ENCODE peak calls at places on chromosomes 2 and 18, in four cellular contexts. One of them, this sample, is unnamed.

GRCh38 chr2:8203354-8203753 is 478.5 kb upstream of the ID2 start:
- DNase-seq in GM23248: no peak
- DNase-seq in keratinocyte: no peak
- DNase-seq in brain microvascular endothelial cell: no peak
- DNase-seq in this sample: no peak

GRCh38 chr2:59658906-59659305 is 894.5 kb downstream of the BCL11A start:
- DNase-seq in GM23248: no peak
- DNase-seq in keratinocyte: no peak
- DNase-seq in brain microvascular endothelial cell: no peak
- DNase-seq in this sample: no peak

GRCh38 chr2:9941196-9941995 is 10.1 kb upstream of the GRHL1 start:
- DNase-seq in GM23248: peak; percentile 86
- DNase-seq in keratinocyte: peak; percentile 38
- DNase-seq in brain microvascular endothelial cell: peak; percentile 68
- DNase-seq in this sample: peak; percentile 63

GRCh38 chr2:46328316-46328715 is 31.1 kb downstream of the EPAS1 start:
- DNase-seq in GM23248: no peak
- DNase-seq in keratinocyte: no peak
- DNase-seq in brain microvascular endothelial cell: no peak
- DNase-seq in this sample: no peak

GRCh38 chr2:238101891-238102841 is 2.0 kb downstream of the ESPNL start:
- DNase-seq in GM23248: no peak
- DNase-seq in keratinocyte: no peak
- DNase-seq in brain microvascular endothelial cell: no peak
- DNase-seq in this sample: no peak

GRCh38 chr2:44450806-44451205 is 89.1 kb downstream of the CAMKMT start:
- DNase-seq in GM23248: no peak
- DNase-seq in keratinocyte: no peak
- DNase-seq in brain microvascular endothelial cell: no peak
- DNase-seq in this sample: no peak

GRCh38 chr2:121502781-121503180 is 27.9 kb upstream of the RNU4ATAC start:
- DNase-seq in GM23248: peak; percentile 66
- DNase-seq in keratinocyte: no peak
- DNase-seq in brain microvascular endothelial cell: no peak
- DNase-seq in this sample: no peak

GRCh38 chr2:136238552-136239346 is 120.8 kb upstream of the CXCR4 start:
- DNase-seq in GM23248: peak; percentile 64
- DNase-seq in keratinocyte: no peak
- DNase-seq in brain microvascular endothelial cell: peak; percentile 56
- DNase-seq in this sample: peak; percentile 66

GRCh38 chr2:176170606-176171005 is 13.5 kb downstream of the HOXD3 start:
- DNase-seq in GM23248: no peak
- DNase-seq in keratinocyte: no peak
- DNase-seq in brain microvascular endothelial cell: no peak
- DNase-seq in this sample: no peak

GRCh38 chr18:26215247-26215970 is 10.8 kb upstream of the TAF4B start:
- DNase-seq in GM23248: no peak
- DNase-seq in keratinocyte: no peak
- DNase-seq in brain microvascular endothelial cell: no peak
- DNase-seq in this sample: no peak

GRCh38 chr2:55159037-55159651 is 72.9 kb downstream of the CLHC1 start:
- DNase-seq in GM23248: no peak
- DNase-seq in keratinocyte: no peak
- DNase-seq in brain microvascular endothelial cell: no peak
- DNase-seq in this sample: no peak

GRCh38 chr18:55403555-55403954 is 184.4 kb downstream of the TCF4 start:
- DNase-seq in GM23248: peak; percentile 43
- DNase-seq in keratinocyte: no peak
- DNase-seq in brain microvascular endothelial cell: no peak
- DNase-seq in this sample: no peak

GRCh38 chr2:209508255-209508654 is 84.4 kb downstream of the MAP2 start:
- DNase-seq in GM23248: no peak
- DNase-seq in keratinocyte: no peak
- DNase-seq in brain microvascular endothelial cell: no peak
- DNase-seq in this sample: no peak

GRCh38 chr2:17835511-17835910 is 19.3 kb downstream of the MSGN1 start:
- DNase-seq in GM23248: no peak
- DNase-seq in keratinocyte: no peak
- DNase-seq in brain microvascular endothelial cell: peak; percentile 41
- DNase-seq in this sample: no peak

GRCh38 chr18:26134110-26134509 is 441 bp downstream of the PSMA8 start:
- DNase-seq in GM23248: no peak
- DNase-seq in keratinocyte: no peak
- DNase-seq in brain microvascular endothelial cell: no peak
- DNase-seq in this sample: no peak

GRCh38 chr2:235734700-235735205 is 240.9 kb downstream of the AGAP1 start:
- DNase-seq in GM23248: peak; percentile 34
- DNase-seq in keratinocyte: no peak
- DNase-seq in brain microvascular endothelial cell: no peak
- DNase-seq in this sample: no peak

GRCh38 chr2:237440819-237441281 is 26.9 kb upstream of the COL6A3 start:
- DNase-seq in GM23248: peak; percentile 64
- DNase-seq in keratinocyte: no peak
- DNase-seq in brain microvascular endothelial cell: peak; percentile 28
- DNase-seq in this sample: no peak

GRCh38 chr2:70514612-70515055 is 39.0 kb downstream of the TGFA start:
- DNase-seq in GM23248: no peak
- DNase-seq in keratinocyte: no peak
- DNase-seq in brain microvascular endothelial cell: no peak
- DNase-seq in this sample: no peak

GRCh38 chr2:42663828-42664227 is 95.4 kb downstream of the MTA3 start:
- DNase-seq in GM23248: no peak
- DNase-seq in keratinocyte: no peak
- DNase-seq in brain microvascular endothelial cell: no peak
- DNase-seq in this sample: no peak

GRCh38 chr2:146123256-146123655 is 1603.3 kb upstream of the ZEB2 start:
- DNase-seq in GM23248: no peak
- DNase-seq in keratinocyte: no peak
- DNase-seq in brain microvascular endothelial cell: no peak
- DNase-seq in this sample: no peak

GRCh38 chr2:111162718-111163331 is 42.1 kb downstream of the BCL2L11 start:
- DNase-seq in GM23248: no peak
- DNase-seq in keratinocyte: no peak
- DNase-seq in brain microvascular endothelial cell: peak; percentile 14
- DNase-seq in this sample: no peak

GRCh38 chr2:111032721-111033532 is 87.8 kb upstream of the BCL2L11 start:
- DNase-seq in GM23248: peak; percentile 8
- DNase-seq in keratinocyte: peak; percentile 23
- DNase-seq in brain microvascular endothelial cell: no peak
- DNase-seq in this sample: peak; percentile 11

GRCh38 chr2:196990092-196990491 is 63.6 kb upstream of the PGAP1 start:
- DNase-seq in GM23248: no peak
- DNase-seq in keratinocyte: no peak
- DNase-seq in brain microvascular endothelial cell: no peak
- DNase-seq in this sample: no peak

GRCh38 chr18:75548353-75548752 is 120.8 kb upstream of the SMIM21 start:
- DNase-seq in GM23248: no peak
- DNase-seq in keratinocyte: no peak
- DNase-seq in brain microvascular endothelial cell: no peak
- DNase-seq in this sample: no peak

GRCh38 chr2:219576505-219577388 is 4.6 kb downstream of the INHA start:
- DNase-seq in GM23248: peak; percentile 41
- DNase-seq in keratinocyte: no peak
- DNase-seq in brain microvascular endothelial cell: no peak
- DNase-seq in this sample: no peak

GRCh38 chr18:46278481-46279465 is 174.6 kb downstream of the HAUS1 start:
- DNase-seq in GM23248: peak; percentile 39
- DNase-seq in keratinocyte: no peak
- DNase-seq in brain microvascular endothelial cell: peak; percentile 83
- DNase-seq in this sample: no peak

GRCh38 chr2:23595601-23596251 is 210.7 kb downstream of the KLHL29 start:
- DNase-seq in GM23248: peak; percentile 59
- DNase-seq in keratinocyte: no peak
- DNase-seq in brain microvascular endothelial cell: peak; percentile 40
- DNase-seq in this sample: peak; percentile 63

GRCh38 chr18:5998166-5998881 is 103.0 kb upstream of the TMEM200C start:
- DNase-seq in GM23248: no peak
- DNase-seq in keratinocyte: no peak
- DNase-seq in brain microvascular endothelial cell: no peak
- DNase-seq in this sample: no peak

GRCh38 chr2:25341031-25341727 is 546 bp downstream of the DNMT3A start:
- DNase-seq in GM23248: peak; percentile 39
- DNase-seq in keratinocyte: no peak
- DNase-seq in brain microvascular endothelial cell: no peak
- DNase-seq in this sample: peak; percentile 35

GRCh38 chr2:218891275-218892135 is 10.9 kb downstream of the WNT10A start:
- DNase-seq in GM23248: no peak
- DNase-seq in keratinocyte: no peak
- DNase-seq in brain microvascular endothelial cell: no peak
- DNase-seq in this sample: no peak

GRCh38 chr2:239394346-239394945 is 6.4 kb downstream of the HDAC4 start:
- DNase-seq in GM23248: no peak
- DNase-seq in keratinocyte: no peak
- DNase-seq in brain microvascular endothelial cell: no peak
- DNase-seq in this sample: no peak
- H3K36me3 ChIP-seq in GM23248: no peaks in the 10 kb centered on the region
- H3K36me3 ChIP-seq in keratinocyte: no peaks in the 10 kb centered on the region
- H3K36me3 ChIP-seq in brain microvascular endothelial cell: no peaks in the 10 kb centered on the region
- H3K36me3 ChIP-seq in this sample: peaks cover 3% of the 10 kb centered on the region

GRCh38 chr2:85342156-85342555 is 12.2 kb downstream of the RETSAT start:
- DNase-seq in GM23248: no peak
- DNase-seq in keratinocyte: no peak
- DNase-seq in brain microvascular endothelial cell: no peak
- DNase-seq in this sample: no peak

GRCh38 chr2:85344356-85344954 is 9.9 kb downstream of the RETSAT start:
- DNase-seq in GM23248: peak; percentile 15
- DNase-seq in keratinocyte: no peak
- DNase-seq in brain microvascular endothelial cell: no peak
- DNase-seq in this sample: no peak

DNA sequence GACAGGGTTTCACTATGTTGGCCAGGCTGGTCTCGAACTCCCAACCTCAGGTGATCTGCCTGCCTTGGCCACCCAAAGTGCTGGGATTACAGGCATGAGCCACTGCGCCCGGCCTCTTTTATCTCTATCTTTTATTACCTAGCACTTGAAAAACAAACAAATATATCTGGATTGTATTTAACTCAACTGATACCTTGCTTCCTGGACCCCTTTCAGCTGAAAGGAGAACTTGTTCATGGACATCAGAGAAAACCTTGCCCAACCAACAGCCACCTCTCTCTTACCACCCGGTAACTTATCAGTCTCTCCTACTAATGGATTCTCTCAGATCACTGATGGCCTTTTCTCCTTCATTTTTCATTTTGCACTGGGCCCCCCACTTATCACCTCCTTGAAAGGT is 6.8 kb downstream of the RETSAT start:
- DNase-seq in GM23248: no peak
- DNase-seq in keratinocyte: no peak
- DNase-seq in brain microvascular endothelial cell: no peak
- DNase-seq in this sample: no peak
- H3K36me3 ChIP-seq in GM23248: peaks cover 4% of the 10 kb centered on the region
- H3K36me3 ChIP-seq in keratinocyte: peaks cover 60% of the 10 kb centered on the region
- H3K36me3 ChIP-seq in brain microvascular endothelial cell: peaks cover 58% of the 10 kb centered on the region
- H3K36me3 ChIP-seq in this sample: peaks cover 36% of the 10 kb centered on the region

GRCh38 chr2:97808816-97809215 is 95.4 kb downstream of the ZAP70 start:
- DNase-seq in GM23248: no peak
- DNase-seq in keratinocyte: no peak
- DNase-seq in brain microvascular endothelial cell: no peak
- DNase-seq in this sample: no peak

GRCh38 chr2:97805776-97806175 is 92.4 kb downstream of the ZAP70 start:
- DNase-seq in GM23248: no peak
- DNase-seq in keratinocyte: no peak
- DNase-seq in brain microvascular endothelial cell: no peak
- DNase-seq in this sample: no peak

GRCh38 chr2:97812916-97813315 is 99.5 kb downstream of the ZAP70 start:
- DNase-seq in GM23248: no peak
- DNase-seq in keratinocyte: no peak
- DNase-seq in brain microvascular endothelial cell: no peak
- DNase-seq in this sample: no peak

DNA sequence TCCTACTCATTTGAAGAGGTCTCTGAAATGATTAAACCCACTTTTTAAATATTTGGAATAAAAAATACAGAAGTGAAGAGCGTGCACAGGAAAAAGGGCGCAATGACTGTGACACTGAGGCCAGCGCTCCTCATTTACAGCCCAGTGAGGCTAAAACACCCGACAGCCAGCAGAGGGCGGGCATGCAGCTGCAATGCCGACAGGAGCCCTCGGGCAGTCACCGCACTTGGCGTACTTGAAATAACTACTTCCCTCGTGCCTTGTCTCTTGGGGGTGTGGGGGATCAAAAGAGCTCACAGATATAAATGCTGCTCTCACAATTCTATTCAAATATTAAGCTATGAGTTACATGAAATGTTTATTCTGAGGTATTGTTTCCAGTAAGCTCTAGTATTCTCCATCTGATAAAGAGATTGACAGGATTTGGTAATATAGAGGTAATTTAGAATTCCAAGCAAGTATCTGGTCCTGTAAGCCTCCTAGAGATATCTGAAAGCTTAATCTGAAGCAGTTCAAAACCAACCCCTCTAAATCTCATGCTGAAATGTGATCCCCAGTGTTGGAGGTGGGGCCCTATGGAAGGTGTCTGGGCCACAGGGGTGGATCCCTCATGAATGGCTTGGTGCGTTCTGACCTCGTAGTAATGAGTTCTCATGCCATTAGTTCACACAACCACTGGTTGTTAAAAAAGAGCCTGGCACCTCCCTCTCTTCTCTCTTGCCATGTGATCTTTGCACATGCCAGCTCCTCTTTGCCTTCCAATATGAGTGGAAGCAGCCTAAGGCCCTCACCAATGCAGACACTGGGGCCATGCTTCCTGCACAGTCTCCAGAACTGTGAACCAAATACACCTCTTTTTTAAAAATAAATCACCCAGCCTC is 93.6 kb downstream of the ZAP70 start:
- DNase-seq in GM23248: peak; percentile 91
- DNase-seq in keratinocyte: no peak
- DNase-seq in brain microvascular endothelial cell: peak; percentile 74
- DNase-seq in this sample: peak; percentile 61
- H3K36me3 ChIP-seq in GM23248: peaks cover 25% of the 10 kb centered on the region
- H3K36me3 ChIP-seq in keratinocyte: peaks cover 12% of the 10 kb centered on the region
- H3K36me3 ChIP-seq in brain microvascular endothelial cell: peaks cover 12% of the 10 kb centered on the region
- H3K36me3 ChIP-seq in this sample: peaks cover 9% of the 10 kb centered on the region

DNA sequence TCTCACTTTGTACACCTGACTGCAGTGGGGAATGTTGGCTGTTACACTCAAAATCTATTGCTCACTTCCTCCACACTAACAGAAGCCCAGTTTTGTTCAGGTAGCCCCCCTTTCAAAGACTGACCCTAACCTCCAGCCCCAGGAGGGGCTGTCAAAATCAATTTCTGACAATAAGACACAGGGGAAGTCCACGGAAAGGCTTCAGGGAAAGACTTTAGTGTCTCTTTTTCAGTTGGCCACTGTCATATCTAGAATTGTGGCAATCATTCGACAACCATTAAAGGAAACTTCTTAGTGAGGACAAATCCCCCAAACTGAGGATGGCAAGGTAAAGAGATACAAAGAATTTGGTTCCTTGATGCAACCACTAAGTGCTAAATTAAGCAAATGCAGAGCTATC is 59.0 kb downstream of the BARD1 start:
- DNase-seq in GM23248: no peak
- DNase-seq in keratinocyte: no peak
- DNase-seq in brain microvascular endothelial cell: no peak
- DNase-seq in this sample: no peak
- H3K36me3 ChIP-seq in GM23248: no peaks in the 10 kb centered on the region
- H3K36me3 ChIP-seq in keratinocyte: peaks cover 11% of the 10 kb centered on the region
- H3K36me3 ChIP-seq in brain microvascular endothelial cell: no peaks in the 10 kb centered on the region
- H3K36me3 ChIP-seq in this sample: peaks cover 40% of the 10 kb centered on the region

This sample was measured in MG63.